ENCODE peak calls at places on chromosomes 3 and 15, in six cellular contexts. B, Z, A, D, V and H are unnamed samples.

GRCh38 chr3:54574906-54575305 is 353.0 kb downstream of the LRTM1 start:
- DNase-seq in B (no peak), Z (no peak), A (no peak), D (no peak), V (no peak), H (no peak)

GRCh38 chr3:31371464-31371863 is 161.3 kb upstream of the STT3B start:
- DNase-seq in B (no peak), Z (no peak), A (no peak), D (no peak), V (peak), H (no peak)

GRCh38 chr3:14898929-14899328 is 48.5 kb upstream of the NR2C2 start:
- DNase-seq in B (peak), Z (no peak), A (no peak), D (no peak), V (no peak), H (no peak)

GRCh38 chr3:49727154-49727923 is 3.6 kb upstream of the GMPPB start:
- DNase-seq in B (no peak), Z (no peak), A (peak), D (no peak), V (no peak), H (no peak)

GRCh38 chr15:67941643-67942315 is 101.9 kb upstream of the RNU6-1 start:
- DNase-seq in B (no peak), Z (no peak), A (no peak), D (no peak), V (peak), H (peak)

GRCh38 chr3:127035672-127036071 is 52.8 kb downstream of the PLXNA1 start:
- DNase-seq in B (peak), Z (peak), A (peak), D (no peak), V (peak), H (peak)

GRCh38 chr15:25244731-25245585 is 193.9 kb downstream of the UBE3A start:
- DNase-seq in B (peak), Z (peak), A (peak), D (no peak), V (no peak), H (no peak)

GRCh38 chr3:40524571-40525285 is at the start of gene ZNF621:
- DNase-seq in B (peak), Z (peak), A (peak), D (peak), V (peak), H (peak)

GRCh38 chr15:72983812-72984211 is 68.5 kb upstream of the NEO1 start:
- DNase-seq in B (no peak), Z (no peak), A (no peak), D (no peak), V (peak), H (peak)

GRCh38 chr3:90010341-90010740 is 902.9 kb downstream of the EPHA3 start:
- DNase-seq in B (no peak), Z (no peak), A (no peak), D (no peak), V (peak), H (peak)

GRCh38 chr15:74036271-74037170 is 42.0 kb downstream of the PML start:
- DNase-seq in B (no peak), Z (peak), A (no peak), D (no peak), V (peak), H (no peak)

GRCh38 chr3:20561166-20561565 is 375.2 kb upstream of the SGO1 start:
- DNase-seq in B (no peak), Z (no peak), A (no peak), D (no peak), V (peak), H (no peak)

GRCh38 chr3:69144631-69145244 is 22.3 kb upstream of the LMOD3 start:
- DNase-seq in B (no peak), Z (no peak), A (no peak), D (no peak), V (no peak), H (no peak)

GRCh38 chr15:82106671-82107070 is 60.9 kb upstream of the MEX3B start:
- DNase-seq in B (no peak), Z (no peak), A (no peak), D (no peak), V (no peak), H (peak)

GRCh38 chr3:158791259-158791920 is 10.5 kb upstream of the MFSD1 start:
- DNase-seq in B (no peak), Z (no peak), A (no peak), D (no peak), V (peak), H (no peak)

GRCh38 chr15:58553365-58553918 is 121.7 kb downstream of the LIPC start:
- DNase-seq in B (no peak), Z (no peak), A (no peak), D (no peak), V (no peak), H (no peak)

GRCh38 chr15:79463043-79463780 is 31.1 kb downstream of the MINAR1 start:
- DNase-seq in B (no peak), Z (no peak), A (no peak), D (no peak), V (no peak), H (no peak)

GRCh38 chr3:128051459-128051836 is 789 bp upstream of the SEC61A1 start:
- DNase-seq in B (no peak), Z (no peak), A (no peak), D (no peak), V (peak), H (no peak)

GRCh38 chr3:124772081-124772831 is 42.0 kb downstream of the UMPS start:
- DNase-seq in B (no peak), Z (peak), A (peak), D (no peak), V (peak), H (no peak)

GRCh38 chr15:101048191-101049011 is 129.2 kb downstream of the LRRK1 start:
- DNase-seq in B (peak), Z (no peak), A (peak), D (no peak), V (no peak), H (no peak)

GRCh38 chr3:61847784-61848462 is 286.6 kb downstream of the PTPRG start:
- DNase-seq in B (peak), Z (peak), A (no peak), D (no peak), V (no peak), H (no peak)

GRCh38 chr15:70763120-70763949 is at the start of gene UACA:
- DNase-seq in B (peak), Z (peak), A (peak), D (peak), V (peak), H (peak)

GRCh38 chr3:158731938-158732855 is at the start of gene RARRES1:
- DNase-seq in B (peak), Z (peak), A (peak), D (no peak), V (no peak), H (no peak)

GRCh38 chr3:157310329-157311065 is 126.2 kb upstream of the PTX3 start:
- DNase-seq in B (no peak), Z (no peak), A (no peak), D (no peak), V (no peak), H (no peak)

GRCh38 chr3:127420825-127421224 is 133.0 kb upstream of the PRR20G start:
- DNase-seq in B (no peak), Z (no peak), A (peak), D (no peak), V (no peak), H (no peak)

GRCh38 chr15:34132881-34133280 is 31.0 kb downstream of the PGBD4 start:
- DNase-seq in B (no peak), Z (no peak), A (no peak), D (no peak), V (peak), H (no peak)

GRCh38 chr15:101209285-101209821 is 42.5 kb downstream of the CHSY1 start:
- DNase-seq in B (no peak), Z (no peak), A (no peak), D (no peak), V (no peak), H (no peak)

GRCh38 chr3:9403463-9403862 is 6.0 kb downstream of the SETD5 start:
- DNase-seq in B (no peak), Z (no peak), A (no peak), D (no peak), V (no peak), H (no peak)
- H3K27ac ChIP-seq in B (no peak), Z (peak), A (no peak), D (no peak), V (no peak), H (no peak)

GRCh38 chr15:57306944-57307411 is 69.3 kb upstream of the CGNL1 start:
- DNase-seq in B (no peak), Z (no peak), A (no peak), D (no peak), V (no peak), H (no peak)
- TF ChIP-seq CTCF in B (peak), Z (peak), A (peak), D (no peak), V (no peak), H (no peak)

DNA sequence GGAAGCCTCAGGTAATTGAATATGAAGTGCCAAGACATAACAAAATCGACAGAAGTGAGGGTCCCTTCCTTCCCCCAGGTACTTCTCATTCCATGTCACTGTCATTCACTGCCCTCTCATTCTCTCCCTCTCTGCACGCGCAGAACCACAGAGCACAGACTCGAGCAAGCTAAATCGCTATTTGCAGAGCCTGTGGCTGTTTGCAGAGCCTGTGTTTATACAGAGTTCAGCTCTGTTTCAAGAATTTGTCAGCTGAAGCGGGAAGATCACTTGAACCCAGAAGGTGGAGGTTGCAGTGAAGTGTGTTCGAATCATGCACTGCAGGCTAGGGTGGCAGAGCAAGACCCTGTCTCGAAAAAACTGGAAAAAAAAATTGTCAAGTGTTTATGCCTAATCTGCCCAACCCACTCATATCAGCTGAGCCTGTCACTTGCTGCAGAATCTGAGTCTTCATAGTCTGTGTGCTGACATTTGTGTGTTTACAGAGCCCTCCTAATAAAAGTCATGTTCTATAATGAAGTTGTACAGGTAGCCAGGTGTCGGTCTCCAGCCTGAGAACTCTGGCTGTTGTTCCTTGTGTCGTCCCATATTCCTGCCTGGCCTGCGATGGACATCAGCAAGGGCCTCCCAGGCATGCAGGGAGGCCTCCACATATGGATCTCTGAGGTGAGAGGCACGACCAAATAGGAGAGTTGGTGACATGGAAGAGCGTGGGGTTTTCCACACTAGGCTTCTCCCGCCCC is 2.7 kb downstream of the VILL start:
- DNase-seq in B (no peak), Z (no peak), A (peak), D (no peak), V (no peak), H (no peak)
- H3K27ac ChIP-seq in B (peak), Z (peak), A (peak), D (peak), V (no peak), H (no peak)

DNA sequence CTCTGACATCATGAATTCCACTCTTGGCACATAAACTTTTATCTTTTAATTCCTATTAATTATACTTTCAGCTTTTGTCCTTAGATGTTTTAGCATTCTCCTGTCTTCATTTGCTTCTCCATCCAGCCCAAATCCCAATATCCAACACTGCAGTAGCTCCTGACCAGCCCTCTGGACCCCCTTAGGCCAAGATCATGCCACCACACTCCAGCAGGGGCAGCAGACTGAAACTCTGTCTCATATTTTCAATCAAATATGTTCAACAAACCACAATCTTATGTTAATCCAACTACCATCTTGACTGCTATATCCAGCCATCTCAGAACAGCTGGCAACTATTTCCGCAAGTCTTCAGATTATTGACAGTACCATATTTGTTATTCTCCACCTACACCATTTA is 315.8 kb upstream of the ROBO2 start:
- DNase-seq in B (no peak), Z (no peak), A (no peak), D (no peak), V (no peak), H (no peak)
- TF ChIP-seq CTCF in B (no peak), Z (no peak), A (no peak), D (no peak), V (peak), H (no peak)

GRCh38 chr15:41782486-41783271 is 8.4 kb downstream of the MAPKBP1 start:
- DNase-seq in B (no peak), Z (no peak), A (no peak), D (no peak), V (no peak), H (no peak)

GRCh38 chr15:41778503-41778902 is 4.2 kb downstream of the MAPKBP1 start:
- DNase-seq in B (no peak), Z (no peak), A (no peak), D (no peak), V (no peak), H (no peak)

GRCh38 chr15:41780266-41780665 is 6.0 kb downstream of the MAPKBP1 start:
- DNase-seq in B (no peak), Z (no peak), A (no peak), D (no peak), V (no peak), H (no peak)

GRCh38 chr15:41779662-41780157 is 5.4 kb downstream of the MAPKBP1 start:
- DNase-seq in B (no peak), Z (no peak), A (no peak), D (no peak), V (no peak), H (no peak)

GRCh38 chr15:41780727-41781126 is 6.4 kb downstream of the MAPKBP1 start:
- DNase-seq in B (no peak), Z (no peak), A (no peak), D (no peak), V (no peak), H (no peak)
- H3K27ac ChIP-seq in B (no peak), Z (no peak), A (no peak), D (peak), V (no peak), H (peak)

GRCh38 chr3:58134468-58134867 is 76.3 kb downstream of the DNASE1L3 start:
- DNase-seq in B (no peak), Z (no peak), A (peak), D (no peak), V (no peak), H (no peak)

GRCh38 chr3:58132850-58133249 is 77.9 kb downstream of the DNASE1L3 start:
- DNase-seq in B (no peak), Z (no peak), A (no peak), D (no peak), V (no peak), H (no peak)

GRCh38 chr3:58131101-58131500 is 79.7 kb downstream of the DNASE1L3 start:
- DNase-seq in B (no peak), Z (no peak), A (no peak), D (no peak), V (no peak), H (no peak)

GRCh38 chr3:58137306-58137705 is 73.5 kb downstream of the DNASE1L3 start:
- DNase-seq in B (no peak), Z (no peak), A (no peak), D (no peak), V (no peak), H (no peak)

GRCh38 chr3:58135712-58136543 is 74.8 kb downstream of the DNASE1L3 start:
- DNase-seq in B (no peak), Z (peak), A (peak), D (no peak), V (no peak), H (no peak)
- TF ChIP-seq CTCF in B (peak), Z (peak), A (no peak), D (peak), V (peak), H (peak)

GRCh38 chr3:194976813-194977322 is 291.2 kb downstream of the FAM43A start:
- DNase-seq in B (no peak), Z (no peak), A (no peak), D (no peak), V (no peak), H (no peak)
- H3K27ac ChIP-seq in B (no peak), Z (no peak), A (peak), D (no peak), V (no peak), H (no peak)